ENCODE peak calls at places on chromosome 14, in four cellular contexts. A is renal cortical epithelial cell; D is BE2C; S is activated naive CD4-positive, alpha-beta T cell treated with anti-CD3 and anti-CD28 coated beads, Interleukin-2, amount 50 U/mL, for 72 hours. F is an unnamed sample.

GRCh38 chr14:29339491-29339890 is 572.9 kb downstream of the FOXG1 start:
- DNase-seq in A (peak; percentile 80), D (no peak), S (no peak), F (peak; percentile 93)

GRCh38 chr14:95318870-95319311 is 817 bp downstream of the CLMN start:
- DNase-seq in D (no peak), S (no peak), A (no peak), F (no peak)

GRCh38 chr14:57982802-57983201 is 116.9 kb upstream of the SLC35F4 start:
- DNase-seq in A (peak; percentile 13), D (peak; percentile 36), S (no peak), F (no peak)

GRCh38 chr14:51368721-51369163 is 128.7 kb downstream of the TMX1 start:
- DNase-seq in D (no peak), S (no peak), A (peak; percentile 19), F (no peak)

GRCh38 chr14:65296402-65296801 is 116.1 kb upstream of the FUT8 start:
- DNase-seq in D (no peak), A (no peak), S (no peak), F (no peak)

GRCh38 chr14:32744811-32745445 is 193.8 kb upstream of the NPAS3 start:
- DNase-seq in A (no peak), S (no peak), D (no peak), F (no peak)

GRCh38 chr14:49966971-49967630 is 74.2 kb downstream of the ARF6 start:
- DNase-seq in D (no peak), A (peak; percentile 63), S (no peak), F (no peak)

GRCh38 chr14:32007755-32008374 is 69.2 kb upstream of the ARHGAP5 start:
- DNase-seq in S (no peak), D (no peak), A (no peak), F (no peak)

GRCh38 chr14:100778951-100779690 is 46.8 kb upstream of the MEG3 start:
- DNase-seq in S (peak; percentile 45), D (no peak), A (no peak), F (no peak)

GRCh38 chr14:36397357-36397756 is 76.9 kb upstream of the MBIP start:
- DNase-seq in A (no peak), D (no peak), S (no peak), F (no peak)

GRCh38 chr14:60723218-60724079 is 702 bp downstream of the SIX4 start:
- DNase-seq in S (no peak), A (no peak), D (peak; percentile 59), F (peak; percentile 31)

GRCh38 chr14:52043690-52044089 is 25.2 kb downstream of the NID2 start:
- DNase-seq in D (peak; percentile 79), S (no peak), A (peak; percentile 34), F (no peak)

GRCh38 chr14:50039734-50040400 is 76.5 kb downstream of the VCPKMT start:
- DNase-seq in D (no peak), A (peak; percentile 36), S (no peak), F (no peak)

GRCh38 chr14:76948213-76948947 is 80.1 kb downstream of the IRF2BPL start:
- DNase-seq in S (no peak), D (no peak), A (peak; percentile 47), F (no peak)

GRCh38 chr14:20630340-20631022 is 11.0 kb downstream of the OR6S1 start:
- DNase-seq in D (peak; percentile 49), S (no peak), A (peak; percentile 47), F (peak; percentile 58)

GRCh38 chr14:96625436-96625945 is 123.3 kb downstream of the PAPOLA start:
- DNase-seq in S (peak; percentile 18), D (no peak), A (no peak), F (no peak)

GRCh38 chr14:61894452-61895077 is 132.3 kb downstream of the SNAPC1 start:
- DNase-seq in S (no peak), A (peak; percentile 66), D (peak; percentile 79), F (peak; percentile 40)

F was measured in kidney glomerular epithelial cell.